ENCODE peak calls at places on chromosomes 2 and 18, in ten cellular contexts. S is Panc1; Q is fibroblast of lung; A is IMR-90; Z is A549; U is CD8-positive, alpha-beta T cell; F is body of pancreas; X is brain microvascular endothelial cell; P is left ventricle myocardium inferior; C is GM23338. J is an unnamed sample.
A peak's percentile ranks its signal among the peaks of the same experiment; 100 is the strongest.

GRCh38 chr2:216692636-216693413 is 2.5 kb downstream of the IGFBP5 start:
- DNase-seq in Q (peak; percentile 84), S (no peak), C (peak; percentile 84), Z (peak; percentile 56), P (peak; percentile 90), F (peak; percentile 64), A (peak; percentile 81), X (peak; percentile 73), U (peak; percentile 19), J (peak; percentile 86)

GRCh38 chr2:212995920-212996319 is 155.5 kb downstream of the IKZF2 start:
- DNase-seq in P (no peak), Z (no peak), F (no peak), C (no peak), X (peak; percentile 31), S (no peak), A (peak; percentile 78), Q (peak; percentile 49), U (no peak), J (no peak)

GRCh38 chr2:95267458-95268207 is 6.6 kb upstream of the PROM2 start:
- DNase-seq in S (no peak), Z (no peak), U (no peak), F (no peak), Q (peak; percentile 85), C (no peak), P (no peak), X (no peak), A (peak; percentile 12), J (no peak)

GRCh38 chr2:232421189-232421785 is 14.6 kb downstream of the ALPG start:
- DNase-seq in C (peak; percentile 75), U (no peak), X (no peak), Q (no peak), Z (no peak), S (no peak), A (no peak), F (no peak), P (no peak), J (no peak)

GRCh38 chr2:36455788-36456187 is 100.2 kb downstream of the CRIM1 start:
- DNase-seq in U (no peak), X (no peak), F (no peak), Q (no peak), S (no peak), P (no peak), C (peak; percentile 51), Z (no peak), A (peak; percentile 70), J (no peak)

GRCh38 chr18:21203096-21203495 is 38.9 kb upstream of the GREB1L start:
- DNase-seq in P (no peak), C (no peak), F (no peak), Z (no peak), S (no peak), U (no peak), A (no peak), Q (no peak), X (no peak), J (no peak)

GRCh38 chr18:394997-395383 is 105.5 kb downstream of the COLEC12 start:
- DNase-seq in S (no peak), F (peak; percentile 34), Q (peak; percentile 56), U (no peak), P (no peak), X (peak; percentile 46), A (peak; percentile 75), C (no peak), Z (no peak), J (no peak)

GRCh38 chr2:216082805-216083204 is 1.1 kb downstream of the TMEM169 start:
- DNase-seq in Q (no peak), X (no peak), C (peak; percentile 45), F (no peak), P (no peak), A (peak; percentile 9), Z (peak; percentile 14), U (no peak), S (no peak), J (no peak)

GRCh38 chr2:180662555-180662954 is 317.9 kb upstream of the UBE2E3 start:
- DNase-seq in P (no peak), C (no peak), F (no peak), X (no peak), S (no peak), U (no peak), Z (no peak), A (no peak), Q (no peak), J (no peak)

GRCh38 chr2:16392647-16393482 is 272.8 kb downstream of the CYRIA start:
- DNase-seq in X (no peak), A (no peak), F (no peak), C (no peak), Z (no peak), S (no peak), Q (no peak), U (no peak), P (no peak), J (no peak)

GRCh38 chr2:187078297-187078696 is 229.3 kb upstream of the ZSWIM2 start:
- DNase-seq in S (no peak), U (no peak), C (no peak), F (no peak), X (peak; percentile 37), Q (peak; percentile 33), P (no peak), A (peak; percentile 1), Z (peak; percentile 6), J (no peak)

GRCh38 chr2:236671820-236672520 is 102.3 kb downstream of the ACKR3 start:
- DNase-seq in Z (no peak), Q (no peak), C (no peak), P (no peak), X (no peak), A (no peak), U (no peak), F (no peak), S (no peak), J (no peak)

GRCh38 chr2:9071032-9071431 is 67.5 kb upstream of the MBOAT2 start:
- DNase-seq in Z (peak; percentile 96), A (peak; percentile 89), S (peak; percentile 53), U (no peak), C (no peak), F (no peak), P (no peak), Q (peak; percentile 26), X (peak; percentile 75), J (no peak)

GRCh38 chr2:160473508-160474318 is 19.9 kb downstream of the RBMS1 start:
- DNase-seq in A (no peak), U (no peak), C (no peak), Z (no peak), Q (peak; percentile 24), S (no peak), X (no peak), P (no peak), F (no peak), J (no peak)

GRCh38 chr2:160477032-160477431 is 16.6 kb downstream of the RBMS1 start:
- DNase-seq in P (no peak), Z (no peak), A (no peak), F (no peak), U (no peak), C (no peak), Q (no peak), S (no peak), X (peak; percentile 38), J (no peak)

GRCh38 chr2:160474319-160474645 is 19.3 kb downstream of the RBMS1 start:
- DNase-seq in Z (no peak), A (no peak), Q (peak; percentile 44), U (no peak), C (no peak), P (no peak), S (no peak), F (no peak), X (no peak), J (no peak)

GRCh38 chr2:160472839-160473251 is 20.8 kb downstream of the RBMS1 start:
- DNase-seq in Z (no peak), Q (peak; percentile 95), P (no peak), X (peak; percentile 24), U (no peak), F (no peak), S (no peak), A (peak; percentile 94), C (no peak), J (no peak)

GRCh38 chr2:160474891-160475795 is 18.5 kb downstream of the RBMS1 start:
- DNase-seq in A (peak; percentile 49), Z (no peak), U (no peak), P (no peak), S (no peak), F (no peak), C (peak; percentile 57), X (no peak), Q (peak; percentile 28), J (no peak)
- H3K27ac ChIP-seq in A (peak overlapping the region; percentile 53), Z (no peak overlapping the region), U (no peak overlapping the region), P (no peak overlapping the region), S (peak overlapping the region; percentile 62), F (no peak overlapping the region), C (peak overlapping the region; percentile 6), X (peak overlapping the region; percentile 18), Q (peak overlapping the region; percentile 79), J (no peak overlapping the region)

GRCh38 chr2:68362749-68363148 is 2.3 kb upstream of the PLEK start:
- DNase-seq in U (no peak), X (no peak), S (no peak), P (no peak), Z (no peak), A (no peak), C (no peak), F (no peak), Q (no peak), J (no peak)
- H3K4me3 ChIP-seq in U (no peak overlapping the region), X (no peak overlapping the region), S (no peak overlapping the region), P (no peak overlapping the region), Z (no peak overlapping the region), A (no peak overlapping the region), C (no peak overlapping the region), F (no peak overlapping the region), Q (no peak overlapping the region), J (no peak overlapping the region)

GRCh38 chr2:80238692-80239469 is 65.7 kb downstream of the LRRTM1 start:
- DNase-seq in F (peak; percentile 43), X (no peak), Q (peak; percentile 51), S (peak; percentile 13), U (no peak), P (no peak), Z (peak; percentile 35), A (peak; percentile 42), C (peak; percentile 75), J (no peak)
- TF ChIP-seq CTCF in F (peak; percentile 55), X (peak; percentile 61), Q (peak; percentile 93), S (peak; percentile 76), U (peak; percentile 57), P (peak; percentile 74), Z (peak; percentile 35), A (peak; percentile 77), C (peak; percentile 86), J (peak; percentile 81)

GRCh38 chr2:205752924-205753323 is 70.6 kb downstream of the NRP2 start:
- DNase-seq in F (no peak), P (no peak), A (no peak), Z (no peak), X (no peak), C (no peak), U (no peak), Q (no peak), S (no peak), J (no peak)

GRCh38 chr2:205755923-205756322 is 73.6 kb downstream of the NRP2 start:
- DNase-seq in X (no peak), F (no peak), Z (no peak), S (no peak), A (peak; percentile 37), P (no peak), C (no peak), Q (peak; percentile 34), U (no peak), J (no peak)

GRCh38 chr2:205754285-205754923 is 72.1 kb downstream of the NRP2 start:
- DNase-seq in S (no peak), P (no peak), U (no peak), C (no peak), A (no peak), F (no peak), Z (no peak), X (no peak), Q (no peak), J (no peak)

GRCh38 chr2:205757271-205757670 is 75.0 kb downstream of the NRP2 start:
- DNase-seq in U (no peak), Z (no peak), F (no peak), C (no peak), A (no peak), S (no peak), Q (no peak), P (no peak), X (no peak), J (no peak)

GRCh38 chr2:205754924-205755321 is 72.6 kb downstream of the NRP2 start:
- DNase-seq in X (peak; percentile 38), Z (peak; percentile 92), F (no peak), U (no peak), C (no peak), Q (peak; percentile 76), P (no peak), A (peak; percentile 30), S (no peak), J (no peak)
- H3K27ac ChIP-seq in X (peak overlapping the region; percentile 2), Z (peak overlapping the region; percentile 87), F (peak overlapping the region; percentile 11), U (no peak overlapping the region), C (no peak overlapping the region), Q (no peak overlapping the region), P (peak overlapping the region; percentile 64), A (no peak overlapping the region), S (no peak overlapping the region), J (peak overlapping the region; percentile 64)